ENCODE peak calls at places on chromosomes 4 and X, in four cellular contexts. Q, K, A and Y are unnamed samples.

GRCh38 chrX:116285506-116285905 is 115.0 kb downstream of the AGTR2 start:
- DNase-seq in K (no peak), A (no peak), Q (no peak), Y (no peak)

GRCh38 chrX:24110049-24110448 is 39.5 kb upstream of the ZFX start:
- DNase-seq in Q (no peak), K (no peak), A (no peak), Y (no peak)

GRCh38 chr4:85884251-85884650 is 409.3 kb downstream of the ARHGAP24 start:
- DNase-seq in A (no peak), K (no peak), Q (no peak), Y (no peak)

GRCh38 chr4:184846531-184846930 is 20.8 kb upstream of the ACSL1 start:
- DNase-seq in A (no peak), K (no peak), Q (no peak), Y (no peak)

GRCh38 chrX:48470833-48471118 is 716 bp upstream of the SLC38A5 start:
- DNase-seq in Q (no peak), K (no peak), A (no peak), Y (peak; percentile 52)

GRCh38 chr4:83075271-83075670 is 39.3 kb downstream of the PLAC8 start:
- DNase-seq in Q (no peak), K (no peak), A (no peak), Y (no peak)

GRCh38 chr4:124173892-124174291 is 538.6 kb downstream of the ANKRD50 start:
- DNase-seq in K (no peak), Q (no peak), A (no peak), Y (no peak)

GRCh38 chr4:10093801-10094552 is 22.6 kb downstream of the WDR1 start:
- DNase-seq in Q (no peak), K (no peak), A (no peak), Y (no peak)

GRCh38 chrX:121008920-121009319 is 23.4 kb upstream of the CT47A1 start:
- DNase-seq in Q (no peak), A (no peak), K (no peak), Y (peak; percentile 85)

GRCh38 chrX:9746148-9746880 is 19.3 kb downstream of the GPR143 start:
- DNase-seq in K (no peak), A (no peak), Q (no peak), Y (no peak)

GRCh38 chr4:152817331-152817730 is 37.6 kb downstream of the ARFIP1 start:
- DNase-seq in Q (no peak), K (no peak), A (no peak), Y (no peak)

GRCh38 chr4:20589436-20589835 is 110.8 kb upstream of the PACRGL start:
- DNase-seq in Q (no peak), A (no peak), K (no peak), Y (no peak)

GRCh38 chr4:110344165-110344564 is 131.8 kb upstream of the ENPEP start:
- DNase-seq in A (no peak), Q (no peak), K (no peak), Y (no peak)

GRCh38 chr4:184328022-184328736 is 110.5 kb upstream of the ENPP6 start:
- DNase-seq in A (no peak), Q (no peak), K (peak; percentile 97), Y (no peak)

GRCh38 chr4:68912807-68913206 is 38.8 kb downstream of the UGT2A3 start:
- DNase-seq in Q (no peak), K (no peak), A (no peak), Y (no peak)

GRCh38 chrX:93673056-93673868 is at the start of gene NAP1L3:
- DNase-seq in Q (peak; percentile 57), K (no peak), A (no peak), Y (peak; percentile 5)

GRCh38 chr4:153655004-153655541 is 29.0 kb upstream of the TLR2 start:
- DNase-seq in A (no peak), Q (no peak), K (no peak), Y (peak; percentile 6)

GRCh38 chrX:65578346-65578745 is 43.8 kb upstream of the LAS1L start:
- DNase-seq in Q (no peak), A (no peak), K (no peak), Y (no peak)

GRCh38 chr4:13875160-13875559 is 247.6 kb upstream of the BOD1L1 start:
- DNase-seq in A (no peak), K (no peak), Q (no peak), Y (no peak)

GRCh38 chrX:5971300-5971699 is 257.4 kb downstream of the NLGN4X start:
- DNase-seq in Q (no peak), A (no peak), K (no peak), Y (no peak)

GRCh38 chrX:13702390-13702789 is 13.5 kb downstream of the RAB9A start:
- DNase-seq in A (no peak), K (no peak), Q (no peak), Y (no peak)

GRCh38 chr4:84678976-84679744 is 96.2 kb downstream of the CDS1 start:
- DNase-seq in Q (no peak), K (no peak), A (no peak), Y (no peak)

GRCh38 chrX:78123190-78123589 is 16.3 kb downstream of the TAF9B start:
- DNase-seq in Q (no peak), A (no peak), K (no peak), Y (no peak)

GRCh38 chr4:67725132-67725531 is 24.2 kb upstream of the UBA6 start:
- DNase-seq in Q (no peak), K (no peak), A (no peak), Y (no peak)

GRCh38 chrX:103913356-103914020 is 48.9 kb upstream of the TMSB15B start:
- DNase-seq in Q (peak; percentile 10), A (no peak), K (no peak), Y (no peak)

GRCh38 chr4:46016306-46016705 is 107.5 kb downstream of the GABRG1 start:
- DNase-seq in A (no peak), Q (no peak), K (no peak), Y (no peak)

GRCh38 chr4:138981930-138982390 is 33.6 kb upstream of the NOCT start:
- DNase-seq in A (no peak), K (no peak), Q (no peak), Y (peak; percentile 35)

GRCh38 chr4:134144337-134144736 is 57.3 kb downstream of the PABPC4L start:
- DNase-seq in K (no peak), Q (no peak), A (no peak), Y (no peak)

GRCh38 chr4:47313396-47313795 is 150.1 kb downstream of the COMMD8 start:
- DNase-seq in Q (no peak), K (no peak), A (no peak), Y (no peak)

GRCh38 chr4:47668810-47669408 is 169.0 kb downstream of the CORIN start:
- DNase-seq in Q (no peak), A (peak; percentile 51), K (no peak), Y (peak; percentile 32)

GRCh38 chr4:76410621-76411020 is 10.3 kb downstream of the CCDC158 start:
- DNase-seq in Q (no peak), K (no peak), A (no peak), Y (no peak)

GRCh38 chr4:82677327-82677726 is 115.5 kb upstream of the TMEM150C start:
- DNase-seq in Q (no peak), A (no peak), K (no peak), Y (no peak)

GRCh38 chr4:86999244-86999643 is 64.4 kb downstream of the AFF1 start:
- DNase-seq in A (no peak), Q (no peak), K (no peak), Y (no peak)

GRCh38 chr4:112031712-112032328 is 113.4 kb upstream of the FAM241A start:
- DNase-seq in K (peak; percentile 13), A (peak; percentile 40), Q (no peak), Y (peak; percentile 25)

GRCh38 chr4:168830777-168831512 is 179.1 kb downstream of the CBR4 start:
- DNase-seq in Q (no peak), K (no peak), A (no peak), Y (no peak)

DNA sequence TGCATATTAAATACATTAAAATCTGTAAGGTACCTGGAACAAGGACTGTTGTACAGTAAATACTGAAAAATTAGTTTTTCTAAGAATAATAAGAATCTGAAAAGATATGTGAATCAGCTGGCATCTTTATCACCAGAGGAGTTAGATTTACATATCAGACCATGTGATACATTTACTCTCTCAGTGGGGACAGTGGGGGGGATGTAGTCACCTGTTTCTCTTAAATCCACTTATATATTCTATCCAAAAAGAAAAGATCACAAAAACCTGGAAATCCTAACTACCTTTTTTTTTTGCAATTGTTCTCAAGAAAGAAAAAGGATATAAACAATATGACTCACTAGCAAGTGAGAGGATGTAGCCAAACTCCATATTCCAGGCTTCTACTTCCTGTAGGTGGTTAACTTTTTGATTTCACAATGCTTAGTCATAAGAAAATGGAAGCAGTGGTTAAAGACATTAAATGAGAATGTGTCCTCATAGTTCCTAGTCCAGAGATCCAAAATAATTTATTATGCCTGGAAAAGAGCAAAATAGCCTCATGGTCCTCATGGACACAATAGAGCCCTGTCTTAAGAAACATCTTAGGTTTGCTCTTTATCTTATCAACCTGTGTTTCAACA is 22.5 kb upstream of the MYOZ2 start:
- DNase-seq in Q (no peak), A (no peak), K (no peak), Y (no peak)
- TF ChIP-seq ETV6 in Q (no peak), A (no peak), K (no peak), Y (no peak)

GRCh38 chr4:8289956-8290700 is 20.6 kb downstream of the HTRA3 start:
- DNase-seq in Q (no peak), K (no peak), A (no peak), Y (no peak)

GRCh38 chr4:8291036-8291682 is 21.6 kb downstream of the HTRA3 start:
- DNase-seq in K (no peak), Q (no peak), A (no peak), Y (no peak)

GRCh38 chr4:8287606-8288280 is 18.2 kb downstream of the HTRA3 start:
- DNase-seq in Q (no peak), A (no peak), K (no peak), Y (no peak)

GRCh38 chr4:8290701-8290970 is 21.1 kb downstream of the HTRA3 start:
- DNase-seq in K (no peak), A (no peak), Q (no peak), Y (no peak)

DNA sequence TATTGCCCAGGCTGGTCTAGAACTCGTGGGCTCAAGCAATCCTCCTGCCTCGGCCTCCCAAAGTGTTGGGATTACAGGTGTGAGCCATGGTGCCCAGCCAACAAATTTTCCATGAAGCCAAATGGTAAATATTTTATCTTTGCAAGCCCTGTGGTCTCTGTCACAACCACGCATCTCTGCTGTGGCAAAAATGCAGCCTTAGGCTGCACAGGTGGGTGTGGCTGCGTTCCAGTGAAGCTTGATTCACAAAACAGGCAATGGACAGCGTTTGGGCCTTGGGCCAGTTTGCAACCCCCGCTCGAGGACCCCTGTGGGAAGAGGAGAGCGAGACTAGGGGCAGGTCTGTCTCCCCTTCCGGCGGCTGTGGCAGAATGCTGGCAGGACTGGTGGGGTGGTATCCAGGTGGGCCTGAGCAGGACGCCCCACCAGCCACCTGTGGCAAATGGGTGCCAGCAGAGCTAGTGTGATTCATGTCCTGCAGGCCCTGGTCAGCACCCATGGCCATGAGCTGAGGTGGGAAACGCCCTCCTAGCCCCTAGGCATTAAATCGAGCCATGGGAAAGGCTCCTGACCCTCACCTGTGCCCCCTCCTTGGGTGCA is 19.7 kb downstream of the HTRA3 start:
- DNase-seq in A (no peak), K (no peak), Q (no peak), Y (no peak)
- TF ChIP-seq ETV6 in A (no peak), K (no peak), Q (no peak), Y (no peak)

GRCh38 chr4:103018391-103019318 is 850 bp downstream of the SLC9B1 start:
- DNase-seq in K (no peak), Q (no peak), A (peak; percentile 13), Y (peak; percentile 7)
- TF ChIP-seq ETV6 in K (no peak), Q (no peak), A (no peak), Y (no peak)

DNA sequence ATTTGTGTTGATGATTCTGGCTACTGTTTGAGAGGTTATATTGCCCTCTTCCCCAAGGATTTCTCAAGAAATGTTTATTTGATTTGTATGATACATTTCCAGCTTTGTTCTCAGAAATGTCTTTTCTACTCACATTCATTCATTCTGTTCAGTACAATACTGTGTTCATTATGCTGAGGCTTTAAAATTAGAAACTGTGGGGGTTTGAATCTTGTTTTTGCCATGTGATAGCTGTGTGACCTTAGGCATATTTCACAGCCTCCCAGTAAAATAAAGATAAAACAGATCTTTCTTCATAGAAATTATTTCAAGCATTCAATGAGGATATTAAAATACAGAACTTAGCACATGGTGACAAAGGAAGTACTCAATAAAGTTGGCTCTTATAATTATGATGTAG is 123.9 kb downstream of the DMD start:
- DNase-seq in A (no peak), K (no peak), Q (no peak), Y (no peak)
- TF ChIP-seq ETV6 in A (no peak), K (no peak), Q (no peak), Y (no peak)